ENCODE peak calls at places on chromosomes 16 and 17, in seven cellular contexts. Q is substantia nigra; H is tibial nerve; S is breast epithelium; I is aorta; Z is upper lobe of right lung; Y is naive thymus-derived CD4-positive, alpha-beta T cell. A is an unnamed sample.

GRCh38 chr17:56521439-56522141 is 71.9 kb upstream of the NOG start:
- DNase-seq in Q (no peak), H (no peak), S (no peak), I (no peak), Z (no peak), Y (no peak), A (no peak)

GRCh38 chr17:75159196-75160031 is 5.1 kb upstream of the JPT1 start:
- DNase-seq in Q (no peak), H (no peak), S (no peak), I (no peak), Z (no peak), Y (no peak), A (no peak)

GRCh38 chr16:65509172-65509571 is 387.3 kb upstream of the CDH11 start:
- DNase-seq in Q (no peak), H (no peak), S (no peak), I (no peak), Z (no peak), Y (no peak), A (no peak)

GRCh38 chr16:50559804-50560514 is 11.8 kb downstream of the NKD1 start:
- DNase-seq in Q (peak), H (no peak), S (no peak), I (no peak), Z (no peak), Y (no peak), A (no peak)

GRCh38 chr17:68053237-68054030 is 17.9 kb downstream of the KPNA2 start:
- DNase-seq in Q (no peak), H (peak), S (no peak), I (no peak), Z (no peak), Y (no peak), A (no peak)

GRCh38 chr17:82061047-82061925 is 4.3 kb downstream of the DUS1L start:
- DNase-seq in Q (no peak), H (no peak), S (no peak), I (no peak), Z (no peak), Y (no peak), A (no peak)

GRCh38 chr17:57530508-57530907 is 214.6 kb downstream of the CCDC182 start:
- DNase-seq in Q (no peak), H (no peak), S (no peak), I (no peak), Z (no peak), Y (no peak), A (no peak)

GRCh38 chr16:55832425-55832787 is 490 bp downstream of the CES1 start:
- DNase-seq in Q (no peak), H (no peak), S (no peak), I (no peak), Z (no peak), Y (no peak), A (no peak)

GRCh38 chr17:49575524-49576120 is at the start of gene NXPH3:
- DNase-seq in Q (peak), H (peak), S (peak), I (peak), Z (peak), Y (peak), A (no peak)

GRCh38 chr16:8958344-8958808 is 5.3 kb downstream of the USP7 start:
- DNase-seq in Q (peak), H (no peak), S (no peak), I (peak), Z (no peak), Y (no peak), A (no peak)
- H3K27ac ChIP-seq in Q (no peak), H (peak), S (no peak), I (no peak), Z (peak), Y (peak), A (no peak)

DNA sequence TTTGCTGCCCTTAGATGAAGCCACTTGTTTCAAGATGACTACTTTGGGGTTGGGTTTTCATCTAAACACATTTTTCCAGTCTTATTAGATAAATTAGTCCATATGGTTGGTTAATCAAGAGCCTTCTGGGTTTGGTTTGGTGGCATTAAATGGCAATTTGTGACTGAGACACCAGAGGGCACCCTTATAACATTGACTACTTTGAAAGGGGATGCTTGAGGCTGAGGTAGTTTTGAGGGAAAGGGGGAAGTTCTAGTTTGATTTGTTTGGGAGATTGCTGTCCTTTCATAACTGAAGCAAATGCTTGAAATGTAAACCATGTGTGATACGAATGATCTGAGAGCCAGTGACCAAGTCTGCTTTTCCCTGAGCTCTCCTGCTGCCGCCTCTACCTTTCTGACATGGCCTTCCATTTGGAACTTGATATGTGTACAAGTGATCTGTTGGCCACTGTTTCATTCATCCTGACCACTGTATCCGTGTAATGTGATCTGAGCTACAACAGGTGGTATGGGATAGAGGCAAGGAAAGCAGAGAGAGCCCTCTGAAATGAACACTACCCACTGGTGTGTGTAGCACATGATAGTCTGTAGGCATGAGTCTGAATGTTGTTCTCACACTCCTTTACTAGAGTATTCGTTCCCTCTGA is 5.8 kb upstream of the RARA start:
- DNase-seq in Q (no peak), H (peak), S (no peak), I (no peak), Z (no peak), Y (no peak), A (peak)
- H3K27ac ChIP-seq in Q (no peak), H (peak), S (peak), I (no peak), Z (peak), Y (no peak), A (no peak)

GRCh38 chr17:65529761-65530157 is 31.7 kb downstream of the AXIN2 start:
- DNase-seq in Q (no peak), H (no peak), S (no peak), I (no peak), Z (no peak), Y (no peak), A (no peak)
- H3K27ac ChIP-seq in Q (no peak), H (no peak), S (no peak), I (no peak), Z (peak), Y (no peak), A (no peak)

DNA sequence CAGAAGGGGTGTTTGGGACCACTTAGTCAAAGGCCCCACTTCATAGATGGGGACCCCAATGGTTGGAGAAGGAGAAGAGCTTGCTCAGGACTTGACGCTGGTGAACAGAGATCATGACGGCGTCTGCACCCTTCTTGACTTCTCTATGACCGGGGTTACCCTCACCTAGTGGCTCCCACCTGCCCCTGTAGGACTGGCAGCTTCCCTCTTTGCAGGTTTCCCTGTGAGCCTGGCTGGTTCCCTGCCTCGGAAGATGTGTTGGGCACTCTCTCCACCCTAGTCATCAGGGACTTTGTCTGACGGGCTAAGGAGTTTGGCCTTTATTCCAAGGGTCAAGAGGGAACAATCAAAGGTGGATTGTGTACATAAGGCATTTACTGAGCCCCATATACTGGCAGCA is 22.7 kb downstream of the TBX4 start:
- DNase-seq in Q (no peak), H (no peak), S (no peak), I (peak), Z (peak), Y (no peak), A (no peak)
- H3K27ac ChIP-seq in Q (no peak), H (no peak), S (peak), I (no peak), Z (peak), Y (no peak), A (no peak)

GRCh38 chr17:59893617-59894100 is 738 bp downstream of the RPS6KB1 start:
- DNase-seq in Q (no peak), H (no peak), S (no peak), I (no peak), Z (no peak), Y (no peak), A (no peak)
- H3K27ac ChIP-seq in Q (peak), H (peak), S (peak), I (peak), Z (peak), Y (peak), A (peak)